ENCODE peak calls at places on chromosomes 12 and 14, in seven cellular contexts. O is cardiac muscle cell, I is tibial nerve, E is prostate gland, G is mucosa of descending colon, J is psoas muscle, A is left lung. Z is an unnamed sample. For H3K4me1, the result is how much of the 10 kb centered on the place peaks cover.

GRCh38 chr12:14605401-14605989 is 37.8 kb upstream of the PLBD1 start:
- DNase-seq in J (no peak), E (no peak), I (no peak), O (no peak), A (no peak), G (no peak), Z (no peak)

GRCh38 chr12:121789233-121789781 is 4.2 kb downstream of the RHOF start:
- DNase-seq in J (no peak), I (no peak), G (peak), E (no peak), A (peak), O (no peak), Z (no peak)

GRCh38 chr12:47026291-47026690 is 53.1 kb upstream of the PCED1B start:
- DNase-seq in I (no peak), G (no peak), A (no peak), O (no peak), J (no peak), E (no peak), Z (no peak)

GRCh38 chr12:82130763-82131162 is 227.4 kb downstream of the CCDC59 start:
- DNase-seq in J (no peak), G (no peak), I (no peak), O (no peak), E (no peak), A (no peak), Z (no peak)

GRCh38 chr12:1880876-1881275 is 37.6 kb downstream of the CACNA2D4 start:
- DNase-seq in O (no peak), J (no peak), E (no peak), A (no peak), I (no peak), G (no peak), Z (no peak)

GRCh38 chr12:19151298-19151697 is 21.8 kb downstream of the PLEKHA5 start:
- DNase-seq in J (no peak), A (no peak), I (no peak), O (no peak), G (no peak), E (no peak), Z (no peak)

GRCh38 chr12:126389215-126389841 is 1324.1 kb downstream of the AACS start:
- DNase-seq in J (no peak), O (peak), E (no peak), I (no peak), G (no peak), A (no peak), Z (no peak)

GRCh38 chr12:4289334-4289878 is 15.8 kb downstream of the CCND2 start:
- DNase-seq in G (no peak), O (no peak), A (no peak), E (no peak), J (no peak), I (no peak), Z (no peak)

GRCh38 chr12:70739741-70740140 is 102.5 kb upstream of the PTPRB start:
- DNase-seq in J (no peak), O (no peak), E (no peak), G (no peak), A (no peak), I (no peak), Z (no peak)

GRCh38 chr12:111757361-111758119 is 9.2 kb upstream of the ALDH2 start:
- DNase-seq in E (peak), A (peak), I (no peak), J (peak), G (no peak), O (peak), Z (peak)

GRCh38 chr12:32501835-32502333 is 102.5 kb downstream of the FGD4 start:
- DNase-seq in A (no peak), E (no peak), O (peak), I (peak), J (peak), G (no peak), Z (no peak)

GRCh38 chr14:70814466-70814865 is 5.2 kb upstream of the MAP3K9 start:
- DNase-seq in O (no peak), I (no peak), E (no peak), G (no peak), A (no peak), J (no peak), Z (no peak)

GRCh38 chr14:35975814-35976213 is 149.7 kb downstream of the BRMS1L start:
- DNase-seq in J (no peak), O (no peak), G (no peak), I (no peak), A (no peak), E (no peak), Z (no peak)

GRCh38 chr14:59126714-59127436 is 61.6 kb upstream of the DAAM1 start:
- DNase-seq in E (peak), G (no peak), O (peak), J (no peak), A (no peak), I (peak), Z (no peak)

GRCh38 chr14:65926935-65927700 is 514.6 kb downstream of the FUT8 start:
- DNase-seq in E (no peak), G (no peak), J (no peak), O (no peak), I (no peak), A (no peak), Z (no peak)

GRCh38 chr14:81009339-81009738 is 53.9 kb downstream of the TSHR start:
- DNase-seq in E (no peak), G (no peak), A (no peak), J (no peak), O (no peak), I (no peak), Z (no peak)

GRCh38 chr14:55697358-55697985 is 117.5 kb downstream of the KTN1 start:
- DNase-seq in A (no peak), E (no peak), G (no peak), O (no peak), J (no peak), I (no peak), Z (no peak)

GRCh38 chr14:69937367-69937777 is 58.2 kb downstream of the SMOC1 start:
- DNase-seq in E (no peak), A (no peak), I (no peak), G (no peak), J (no peak), O (no peak), Z (no peak)

GRCh38 chr14:105861985-105862465 is 335.6 kb downstream of the TMEM121 start:
- DNase-seq in A (peak), J (no peak), G (peak), O (no peak), I (no peak), E (no peak), Z (no peak)

GRCh38 chr14:76958020-76958965 is 70.2 kb downstream of the IRF2BPL start:
- DNase-seq in I (no peak), O (no peak), E (no peak), J (no peak), G (no peak), A (no peak), Z (no peak)

GRCh38 chr12:8088574-8088973 is 6.5 kb downstream of the NECAP1 start:
- DNase-seq in J (no peak), E (no peak), I (no peak), A (no peak), G (no peak), O (no peak), Z (no peak)

GRCh38 chr14:21626491-21627230 is 8.1 kb downstream of the OR10G2 start:
- DNase-seq in E (no peak), J (no peak), O (peak), A (no peak), G (no peak), I (no peak), Z (no peak)

GRCh38 chr12:52440821-52441319 is 6.7 kb upstream of the KRT75 start:
- DNase-seq in E (no peak), A (no peak), I (no peak), J (no peak), O (peak), G (no peak), Z (no peak)

GRCh38 chr12:125387206-125387605 is 322.0 kb downstream of the AACS start:
- DNase-seq in A (no peak), O (no peak), E (no peak), I (no peak), J (no peak), G (no peak), Z (no peak)

GRCh38 chr12:68469136-68469535 is 137.0 kb upstream of the MDM1 start:
- DNase-seq in J (no peak), I (no peak), E (no peak), G (no peak), A (no peak), O (no peak), Z (no peak)

GRCh38 chr14:21476526-21476924 is 234 bp downstream of the RAB2B start:
- DNase-seq in O (no peak), J (peak), I (no peak), G (peak), A (peak), E (peak), Z (peak)

GRCh38 chr12:81759215-81759991 is at the start of gene PPFIA2:
- DNase-seq in G (peak), A (peak), E (no peak), J (peak), O (peak), I (no peak), Z (no peak)

GRCh38 chr12:85329913-85330312 is 49.9 kb downstream of the ALX1 start:
- DNase-seq in A (no peak), O (no peak), I (no peak), E (no peak), G (no peak), J (no peak), Z (no peak)

DNA sequence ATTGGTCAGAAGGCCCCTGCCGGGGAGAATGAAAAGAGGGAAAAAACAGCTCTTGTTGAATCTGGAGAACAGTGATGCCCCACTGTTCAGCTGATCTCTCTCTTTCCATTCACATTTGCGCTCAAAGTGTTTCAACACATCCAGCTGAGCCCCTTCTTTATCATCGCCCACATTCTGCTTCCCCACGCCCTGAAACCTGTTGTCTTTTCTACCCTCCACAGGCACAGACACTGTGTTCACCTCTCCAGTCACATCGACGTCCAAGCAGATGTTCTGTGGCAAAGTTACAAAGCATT is 338.7 kb downstream of the EGLN3 start:
- DNase-seq in A (no peak), I (no peak), E (no peak), J (no peak), G (no peak), O (no peak), Z (no peak)
- TF ChIP-seq CTCF in A (no peak), I (no peak), E (no peak), J (no peak), G (no peak), O (no peak), Z (no peak)

DNA sequence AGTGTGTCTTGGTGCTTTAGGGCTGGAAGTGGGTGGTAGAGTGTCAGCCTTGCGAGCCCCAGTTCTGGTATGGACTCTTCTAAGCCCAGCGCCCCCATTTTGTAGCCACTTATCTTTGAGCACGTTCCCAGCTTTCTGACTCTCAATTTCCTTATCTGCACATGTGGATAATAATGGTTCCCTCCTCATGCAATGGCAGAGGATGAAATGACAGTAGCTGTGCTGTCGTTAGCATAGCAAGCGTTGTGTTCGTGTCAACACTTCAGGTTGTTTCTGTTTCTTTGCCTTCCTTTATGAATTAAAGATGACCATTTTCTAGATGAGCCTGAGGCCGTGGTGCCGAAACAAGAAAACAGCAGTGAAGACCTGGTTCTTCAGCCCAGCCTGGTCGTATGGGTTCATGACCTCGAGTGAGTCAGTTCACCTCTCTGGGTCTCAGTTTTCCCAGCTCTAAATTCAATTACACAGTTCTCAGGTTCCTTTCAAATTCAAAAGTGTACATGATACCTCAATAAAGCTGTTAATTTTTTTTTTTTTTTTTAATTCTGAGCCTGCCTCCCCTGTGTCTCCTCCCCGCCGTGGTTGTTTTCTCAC is 233.0 kb downstream of the SLC41A2 start:
- DNase-seq in A (no peak), J (no peak), G (no peak), O (no peak), E (no peak), I (no peak), Z (no peak)
- H3K4me1 ChIP-seq in A (under half), J (under half), G (under half), O (under half), E (under half), I (under half), Z (under half)

GRCh38 chr14:74980746-74981661 is 21.7 kb upstream of the EIF2B2 start:
- DNase-seq in G (no peak), E (no peak), I (no peak), O (peak), J (peak), A (no peak), Z (no peak)
- TF ChIP-seq CTCF in G (no peak), E (no peak), I (no peak), O (no peak), J (no peak), A (no peak), Z (no peak)

GRCh38 chr14:89564999-89565398 is 148.0 kb upstream of the FOXN3 start:
- DNase-seq in G (no peak), I (no peak), A (no peak), J (no peak), E (no peak), O (no peak), Z (no peak)
- H3K4me1 ChIP-seq in G (under half), I (under half), A (under half), J (under half), E (under half), O (under half), Z (under half)

DNA sequence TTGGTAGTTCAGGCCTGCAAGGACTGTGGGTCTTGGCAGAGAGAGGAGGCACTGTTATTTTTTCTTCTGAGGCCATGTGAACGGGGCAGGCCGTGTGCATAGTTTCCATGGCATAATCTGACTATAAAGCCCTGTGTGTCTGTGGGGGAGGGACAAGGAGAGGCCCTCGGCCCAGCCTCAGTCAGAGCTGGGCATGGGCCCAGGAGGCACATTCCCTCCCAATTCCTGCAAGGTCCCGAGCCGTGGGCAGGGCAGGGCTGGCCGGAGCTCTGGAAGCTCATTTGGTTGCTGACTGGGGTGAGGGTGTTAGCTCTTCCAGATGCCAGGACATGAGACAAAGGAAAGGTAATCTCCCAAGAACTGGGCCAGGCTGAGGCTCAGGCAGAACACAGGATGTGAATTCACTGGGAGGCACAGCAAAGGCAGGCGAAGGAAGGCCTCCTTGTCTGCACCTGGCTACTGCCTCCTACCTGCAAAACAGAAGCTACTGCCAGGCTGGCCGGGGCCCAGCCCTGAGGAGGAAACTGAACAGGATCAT is 22.0 kb upstream of the PLEKHG3 start:
- DNase-seq in J (peak), I (peak), E (peak), A (peak), O (peak), G (peak), Z (peak)
- TF ChIP-seq CTCF in J (no peak), I (no peak), E (no peak), A (no peak), O (no peak), G (no peak), Z (no peak)

GRCh38 chr12:5439788-5440300 is 7.9 kb downstream of the NTF3 start:
- DNase-seq in I (no peak), E (no peak), G (no peak), O (no peak), A (no peak), J (no peak), Z (no peak)

GRCh38 chr12:5439333-5439732 is 7.4 kb downstream of the NTF3 start:
- DNase-seq in I (no peak), A (no peak), O (no peak), E (no peak), J (no peak), G (no peak), Z (no peak)

GRCh38 chr12:5437122-5437521 is 5.2 kb downstream of the NTF3 start:
- DNase-seq in G (no peak), I (no peak), J (no peak), E (no peak), O (no peak), A (no peak), Z (no peak)

GRCh38 chr12:5438671-5439200 is 6.8 kb downstream of the NTF3 start:
- DNase-seq in J (no peak), G (no peak), E (no peak), A (no peak), I (no peak), O (no peak), Z (no peak)

DNA sequence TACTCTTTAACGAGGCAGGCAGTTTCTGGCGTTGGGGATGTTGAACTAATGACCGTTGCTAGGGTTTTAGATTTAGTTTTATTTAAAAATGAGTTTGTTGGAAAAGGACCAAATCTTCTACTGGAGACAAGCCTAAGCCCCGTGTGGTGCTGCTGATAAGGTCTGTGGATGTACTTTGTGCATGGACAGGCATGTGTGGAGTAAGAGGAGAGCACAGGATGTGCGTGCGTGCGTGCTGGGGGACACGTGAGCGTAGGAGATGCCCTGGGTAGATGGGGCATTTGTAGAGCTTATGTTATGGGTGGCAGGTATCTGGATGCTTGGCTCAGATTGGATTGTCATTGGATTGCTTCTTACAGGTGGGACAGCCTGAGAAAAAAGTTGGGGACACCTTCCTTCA is 5.7 kb downstream of the NTF3 start:
- DNase-seq in E (no peak), I (no peak), O (peak), G (no peak), J (no peak), A (no peak), Z (no peak)
- H3K4me1 ChIP-seq in E (under half), I (under half), O (under half), G (under half), J (under half), A (under half), Z (under half)

GRCh38 chr14:100679707-100680438 is 46.8 kb upstream of the DLK1 start:
- DNase-seq in O (peak), E (no peak), I (peak), A (no peak), J (peak), G (no peak), Z (no peak)
- TF ChIP-seq CTCF in O (peak), E (no peak), I (peak), A (no peak), J (no peak), G (no peak), Z (no peak)

GRCh38 chr14:94058128-94058673 is 22.8 kb downstream of the DDX24 start:
- DNase-seq in A (no peak), J (no peak), G (no peak), E (no peak), I (no peak), O (no peak), Z (no peak)
- H3K4me1 ChIP-seq in A (under half), J (under half), G (under half), E (under half), I (under half), O (under half), Z (under half)

GRCh38 chr12:118164798-118165486 is 29.0 kb downstream of the PEBP1 start:
- DNase-seq in J (no peak), E (no peak), O (peak), A (no peak), G (no peak), I (no peak), Z (no peak)
- TF ChIP-seq CTCF in J (peak), E (no peak), O (peak), A (peak), G (no peak), I (peak), Z (peak)